ENCODE peak calls at places on chromosomes 2 and 18, in seven cellular contexts. K, O, V, D, X, F and I are unnamed samples.

GRCh38 chr2:105443610-105444598 is 45.1 kb upstream of the FHL2 start:
- DNase-seq in O (no peak), K (peak), F (no peak), X (no peak), V (peak), D (no peak), I (no peak)

GRCh38 chr2:45458909-45459563 is 152.0 kb downstream of the SRBD1 start:
- DNase-seq in V (peak), K (peak), X (no peak), F (no peak), O (no peak), D (peak), I (peak)

GRCh38 chr18:25097119-25098114 is 254.5 kb downstream of the ZNF521 start:
- DNase-seq in K (no peak), V (no peak), X (no peak), D (no peak), F (no peak), O (no peak), I (no peak)

GRCh38 chr2:233519787-233520611 is 46.6 kb downstream of the USP40 start:
- DNase-seq in D (peak), X (no peak), V (no peak), K (no peak), O (no peak), F (no peak), I (no peak)

GRCh38 chr2:149648282-149649030 is 60.9 kb upstream of the MMADHC start:
- DNase-seq in O (no peak), F (no peak), V (no peak), X (no peak), D (no peak), K (no peak), I (peak)

GRCh38 chr2:129877795-129878775 is 101.4 kb upstream of the RAB6C start:
- DNase-seq in K (no peak), D (peak), F (peak), O (no peak), V (no peak), X (peak), I (peak)

GRCh38 chr2:196558506-196558905 is 81.0 kb upstream of the CCDC150 start:
- DNase-seq in F (no peak), D (no peak), X (no peak), O (no peak), K (no peak), V (no peak), I (no peak)

GRCh38 chr2:206981739-206982336 is 42.5 kb downstream of the CPO start:
- DNase-seq in K (peak), F (no peak), D (peak), V (peak), X (peak), O (peak), I (peak)

GRCh38 chr18:8849696-8850095 is 144.3 kb downstream of the MTCL1 start:
- DNase-seq in F (no peak), V (no peak), D (no peak), K (no peak), X (no peak), O (no peak), I (no peak)

GRCh38 chr18:48490641-48491040 is 48.2 kb upstream of the CTIF start:
- DNase-seq in X (no peak), K (no peak), O (no peak), D (no peak), V (no peak), F (no peak), I (no peak)

GRCh38 chr2:239401450-239402227 is 819 bp upstream of the HDAC4 start:
- DNase-seq in O (peak), D (peak), K (peak), V (peak), X (peak), F (peak), I (peak)
- TF ChIP-seq POLR2A in O (peak), D (peak), K (peak), V (peak), X (peak), F (peak), I (peak)

GRCh38 chr2:73175663-73176204 is 26.6 kb upstream of the NOTO start:
- DNase-seq in D (peak), F (no peak), V (peak), K (peak), X (peak), O (peak), I (no peak)
- TF ChIP-seq POLR2A in D (no peak), F (no peak), V (no peak), K (no peak), X (no peak), O (no peak), I (no peak)

GRCh38 chr2:190881480-190882326 is 1.1 kb downstream of the GLS start:
- DNase-seq in V (peak), X (peak), D (peak), F (no peak), O (peak), K (peak), I (no peak)
- TF ChIP-seq POLR2A in V (peak), X (no peak), D (peak), F (peak), O (no peak), K (peak), I (peak)

GRCh38 chr2:20093263-20094141 is 42.1 kb upstream of the LAPTM4A start:
- DNase-seq in O (peak), D (peak), X (no peak), V (peak), K (peak), F (no peak), I (peak)
- TF ChIP-seq POLR2A in O (no peak), D (no peak), X (no peak), V (no peak), K (no peak), F (no peak), I (no peak)

GRCh38 chr18:12236934-12237832 is 17.0 kb upstream of the CIDEA start:
- DNase-seq in X (peak), O (peak), D (peak), K (peak), V (peak), F (peak), I (peak)
- TF ChIP-seq POLR2A in X (no peak), O (no peak), D (no peak), K (no peak), V (no peak), F (no peak), I (no peak)

GRCh38 chr2:1538663-1539062 is 125.4 kb downstream of the TPO start:
- DNase-seq in F (peak), D (peak), X (no peak), K (no peak), O (no peak), V (no peak), I (peak)
- TF ChIP-seq POLR2A in F (no peak), D (no peak), X (no peak), K (no peak), O (no peak), V (no peak), I (no peak)

GRCh38 chr2:218908721-218909619 is 28.3 kb downstream of the WNT10A start:
- DNase-seq in F (peak), K (peak), D (peak), O (peak), V (peak), X (peak), I (peak)
- TF ChIP-seq POLR2A in F (peak), K (peak), D (no peak), O (no peak), V (no peak), X (no peak), I (peak)

DNA sequence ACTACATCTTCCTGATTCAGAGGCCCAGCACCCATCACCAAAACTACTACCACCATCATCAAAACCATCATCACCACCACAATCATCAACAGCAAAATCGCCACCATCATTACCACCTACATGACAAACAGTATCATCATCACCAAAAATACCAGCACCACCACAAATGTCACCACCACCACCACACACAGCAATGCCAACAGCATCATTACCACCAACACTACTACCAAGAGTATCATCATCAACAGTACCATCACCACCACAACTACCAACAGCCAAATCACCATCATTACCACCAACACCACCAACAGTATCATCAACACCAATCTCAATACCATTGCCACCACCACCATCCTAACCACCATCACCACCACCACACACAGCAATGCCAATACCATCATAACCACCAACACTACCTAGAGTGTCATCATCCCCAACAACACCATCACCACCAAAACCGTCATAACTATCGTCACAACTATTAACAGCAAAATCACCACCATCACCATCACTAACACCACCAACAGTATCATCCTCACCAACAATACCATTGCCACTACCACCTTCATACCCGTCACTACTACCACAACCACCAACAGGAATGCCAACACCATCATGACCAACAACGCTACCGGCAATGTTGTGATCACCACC is 64.6 kb upstream of the TEX51 start:
- DNase-seq in X (no peak), D (no peak), O (no peak), F (no peak), K (no peak), V (no peak), I (no peak)
- TF ChIP-seq POLR2A in X (no peak), D (no peak), O (no peak), F (no peak), K (no peak), V (no peak), I (no peak)

GRCh38 chr2:223837290-223838061 is at the start of gene AP1S3:
- DNase-seq in O (no peak), V (peak), K (peak), X (peak), F (peak), D (peak), I (peak)
- TF ChIP-seq POLR2A in O (no peak), V (peak), K (no peak), X (no peak), F (no peak), D (no peak), I (peak)